ENCODE peak calls at places on chromosome 21, in five cellular contexts. A is heart right ventricle, Y is heart left ventricle, W is tibial nerve, T is H1. E is an unnamed sample. For H3K4me1 and H3K9me3, the result is how much of the 10 kb centered on the place peaks cover.

GRCh38 chr21:16308269-16308668 is 578.5 kb downstream of the USP25 start:
- DNase-seq in A (no peak), Y (no peak), W (no peak), T (no peak), E (peak)

GRCh38 chr21:42807938-42808613 is 71.3 kb downstream of the WDR4 start:
- DNase-seq in A (no peak), Y (no peak), W (no peak), T (no peak), E (peak)

GRCh38 chr21:27419153-27419552 is 452.3 kb upstream of the ADAMTS5 start:
- DNase-seq in A (no peak), Y (no peak), W (no peak), T (no peak), E (no peak)

GRCh38 chr21:25925936-25926335 is 191.2 kb downstream of the GABPA start:
- DNase-seq in A (peak), Y (peak), W (no peak), T (no peak), E (no peak)

GRCh38 chr21:43346551-43346950 is 80.4 kb downstream of the SIK1 start:
- DNase-seq in A (no peak), Y (no peak), W (no peak), T (no peak), E (no peak)

GRCh38 chr21:42590431-42591131 is 62.8 kb upstream of the PDE9A start:
- DNase-seq in A (no peak), Y (no peak), W (no peak), T (no peak), E (no peak)

GRCh38 chr21:44337941-44338895 is 972 bp downstream of the CFAP410 start:
- DNase-seq in A (peak), Y (peak), W (peak), T (no peak), E (peak)

GRCh38 chr21:42112857-42113256 is 41.7 kb downstream of the UMODL1 start:
- DNase-seq in A (no peak), Y (no peak), W (no peak), T (no peak), E (no peak)

GRCh38 chr21:14734191-14734590 is 188.1 kb upstream of the SAMSN1 start:
- DNase-seq in A (no peak), Y (no peak), W (no peak), T (no peak), E (no peak)

GRCh38 chr21:16624468-16625102 is 888.3 kb upstream of the CXADR start:
- DNase-seq in A (no peak), Y (no peak), W (no peak), T (no peak), E (no peak)

GRCh38 chr21:19475525-19475924 is 1071.9 kb upstream of the TMPRSS15 start:
- DNase-seq in A (no peak), Y (no peak), W (no peak), T (no peak), E (no peak)

GRCh38 chr21:15276243-15276642 is 211.4 kb upstream of the NRIP1 start:
- DNase-seq in A (no peak), Y (no peak), W (no peak), T (no peak), E (no peak)

GRCh38 chr21:41957991-41958766 is 4.4 kb upstream of the C2CD2 start:
- DNase-seq in A (peak), Y (peak), W (peak), T (no peak), E (no peak)

GRCh38 chr21:46650476-46651098 is 15.1 kb downstream of the PRMT2 start:
- DNase-seq in A (no peak), Y (peak), W (no peak), T (no peak), E (no peak)

GRCh38 chr21:27423906-27424595 is 457.2 kb upstream of the ADAMTS5 start:
- DNase-seq in A (no peak), Y (peak), W (no peak), T (peak), E (no peak)

GRCh38 chr21:39385299-39386145 is 36.6 kb upstream of the HMGN1 start:
- DNase-seq in A (peak), Y (peak), W (peak), T (no peak), E (no peak)

DNA sequence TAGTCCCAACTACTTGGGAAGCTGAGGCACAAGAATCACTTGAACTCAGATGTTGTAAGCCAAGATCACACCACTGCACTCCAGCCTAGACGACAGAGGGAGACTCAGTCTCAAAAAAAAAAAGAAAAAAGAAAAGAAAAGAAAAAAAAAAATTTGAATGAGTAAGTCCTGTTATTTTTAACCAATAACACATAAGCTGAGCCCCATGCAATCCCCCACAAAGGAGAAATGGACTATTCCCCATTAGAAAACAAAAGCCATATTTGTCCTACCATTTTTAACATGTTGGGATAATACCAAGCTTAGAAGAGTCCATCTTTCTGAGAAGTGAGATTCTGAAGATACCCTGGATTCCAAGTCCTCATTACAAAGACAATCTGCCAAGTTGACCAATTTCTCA is 32.4 kb downstream of the LTN1 start:
- DNase-seq in A (no peak), Y (no peak), W (no peak), T (no peak), E (no peak)
- H3K4me3 ChIP-seq in A (no peak), Y (no peak), W (no peak), T (no peak), E (no peak)

GRCh38 chr21:45409466-45410150 is 4.6 kb downstream of the COL18A1 start:
- DNase-seq in A (peak), Y (peak), W (no peak), T (no peak), E (no peak)

GRCh38 chr21:45410865-45411809 is 6.2 kb downstream of the COL18A1 start:
- DNase-seq in A (peak), Y (peak), W (no peak), T (no peak), E (no peak)

GRCh38 chr21:45408811-45409261 is 3.9 kb downstream of the COL18A1 start:
- DNase-seq in A (no peak), Y (peak), W (no peak), T (no peak), E (no peak)

GRCh38 chr21:45411810-45412206 is 6.8 kb downstream of the COL18A1 start:
- DNase-seq in A (no peak), Y (no peak), W (no peak), T (no peak), E (no peak)

DNA sequence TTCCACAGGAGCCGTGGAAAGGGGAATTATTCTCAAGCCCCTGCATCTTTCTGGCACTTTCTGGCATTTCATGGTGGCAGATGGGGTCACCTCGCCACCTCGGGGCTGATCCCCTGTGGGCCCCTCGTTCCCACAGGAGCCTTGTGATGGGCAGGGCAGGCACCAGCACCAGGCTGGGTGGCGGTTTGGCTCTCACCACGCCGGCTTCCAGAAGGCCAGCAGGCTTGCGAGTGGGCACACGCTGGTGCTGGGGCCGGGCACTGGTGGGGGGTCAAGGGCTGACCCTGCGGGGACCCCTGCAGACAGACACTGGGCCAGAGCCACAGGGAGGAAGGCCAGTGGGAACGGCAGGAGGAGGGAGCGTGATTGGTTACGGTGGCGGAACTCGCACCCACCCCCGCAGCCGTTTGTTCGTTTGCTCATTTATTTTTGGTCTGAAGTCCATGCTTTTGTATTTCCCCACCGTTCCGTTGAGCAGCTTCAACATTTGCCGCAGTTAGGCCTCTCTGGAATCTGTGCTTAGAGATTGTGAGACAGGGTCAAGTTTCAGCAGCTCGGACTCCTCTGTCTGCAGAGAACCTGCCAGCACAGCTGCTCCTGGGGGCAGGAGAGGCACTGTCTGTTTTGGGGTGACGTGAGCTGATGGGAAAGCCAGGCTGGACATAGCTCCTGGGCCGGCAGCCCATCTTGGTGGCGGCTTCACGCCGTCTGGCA is 5.3 kb downstream of the COL18A1 start:
- DNase-seq in A (no peak), Y (peak), W (no peak), T (no peak), E (no peak)
- H3K4me1 ChIP-seq in A (half or more), Y (under half), W (under half), T (half or more), E (under half)

GRCh38 chr21:22490044-22490443 is 1491.8 kb downstream of the NCAM2 start:
- DNase-seq in A (no peak), Y (no peak), W (no peak), T (no peak), E (no peak)
- H3K9me3 ChIP-seq in A (under half), Y (under half), W (under half), T (under half), E (under half)

GRCh38 chr21:31731112-31731801 is 661 bp downstream of the SCAF4 start:
- DNase-seq in A (peak), Y (peak), W (no peak), T (no peak), E (no peak)

GRCh38 chr21:31731802-31732537 is at the start of gene SCAF4:
- DNase-seq in A (peak), Y (peak), W (peak), T (peak), E (peak)

GRCh38 chr21:31728952-31729351 is 3.0 kb downstream of the SCAF4 start:
- DNase-seq in A (no peak), Y (no peak), W (no peak), T (no peak), E (no peak)

GRCh38 chr21:31729622-31730343 is 2.1 kb downstream of the SCAF4 start:
- DNase-seq in A (no peak), Y (no peak), W (no peak), T (no peak), E (no peak)

GRCh38 chr21:31730687-31731111 is 1.2 kb downstream of the SCAF4 start:
- DNase-seq in A (no peak), Y (no peak), W (no peak), T (peak), E (peak)
- H3K4me3 ChIP-seq in A (peak), Y (peak), W (peak), T (peak), E (peak)

GRCh38 chr21:34589511-34590282 is 25.2 kb downstream of the RCAN1 start:
- DNase-seq in A (no peak), Y (no peak), W (no peak), T (no peak), E (no peak)
- H3K4me1 ChIP-seq in A (under half), Y (under half), W (under half), T (under half), E (under half)

DNA sequence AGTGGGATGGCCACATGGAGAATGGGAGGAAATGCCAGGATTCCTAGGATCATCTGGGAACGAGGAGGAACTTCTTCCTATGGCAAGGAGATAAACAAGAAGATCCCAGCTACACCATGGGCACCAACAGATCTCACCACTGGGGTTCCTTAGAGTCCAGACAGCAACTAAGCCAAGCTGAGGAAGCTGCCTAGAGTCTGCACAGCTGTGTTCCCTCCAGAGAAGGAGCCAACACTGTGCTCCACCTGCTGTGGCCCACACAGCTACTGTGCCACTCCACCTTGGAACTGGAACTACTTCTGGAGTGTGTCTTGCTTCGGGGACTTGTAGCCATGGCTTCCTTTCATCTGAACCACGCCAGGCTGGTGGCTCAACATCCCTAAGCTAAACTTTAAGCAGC is 6.0 kb downstream of the IFNAR1 start:
- DNase-seq in A (no peak), Y (no peak), W (no peak), T (no peak), E (no peak)
- H3K9me3 ChIP-seq in A (under half), Y (under half), W (under half), T (under half), E (under half)

E was measured in HAP-1.